ENCODE peak calls at places on chromosomes 5 and 9, in seven cellular contexts. N is PC-9; O is mesothelial cell of epicardium; J is NCI-H82; Y is stimulated activated CD4-positive, alpha-beta T cell treated with anti-CD3 and anti-CD28 coated beads, Interleukin-1b, Interleukin-23, amount 100 ng/mL, for 4 hours; Z is stimulated activated CD8-positive, alpha-beta memory T cell treated with anti-CD3 and anti-CD28 coated beads, Interleukin-15, amount 100 ng/mL, for 1 hour; D is fibroblast of lung. W is an unnamed sample.

GRCh38 chr9:94787268-94787667 is 60.8 kb downstream of the AOPEP start:
- DNase-seq in N (no peak), O (no peak), J (no peak), Y (no peak), Z (no peak), D (no peak), W (no peak)

GRCh38 chr5:141623621-141624020 is 4.8 kb upstream of the DIAPH1 start:
- DNase-seq in N (no peak), O (no peak), J (no peak), Y (no peak), Z (no peak), D (no peak), W (no peak)

GRCh38 chr9:127534931-127535330 is 77.1 kb upstream of the STXBP1 start:
- DNase-seq in N (no peak), O (no peak), J (no peak), Y (no peak), Z (no peak), D (no peak), W (no peak)

GRCh38 chr5:5424736-5425135 is 2.3 kb downstream of the ICE1 start:
- DNase-seq in N (no peak), O (no peak), J (no peak), Y (peak; percentile 6), Z (no peak), D (peak; percentile 61), W (no peak)

GRCh38 chr9:119811030-119811429 is 441.8 kb upstream of the BRINP1 start:
- DNase-seq in N (no peak), O (no peak), J (no peak), Y (no peak), Z (no peak), D (peak; percentile 85), W (peak; percentile 15)

GRCh38 chr5:179223961-179224360 is 121.3 kb downstream of the ADAMTS2 start:
- DNase-seq in N (no peak), O (peak; percentile 8), J (no peak), Y (no peak), Z (no peak), D (no peak), W (no peak)

GRCh38 chr9:78215706-78216105 is 20.2 kb upstream of the CEP78 start:
- DNase-seq in N (no peak), O (no peak), J (no peak), Y (no peak), Z (no peak), D (peak; percentile 80), W (peak; percentile 60)

GRCh38 chr5:12951846-12952245 is 992.6 kb downstream of the DNAH5 start:
- DNase-seq in N (no peak), O (no peak), J (no peak), Y (no peak), Z (no peak), D (peak; percentile 1), W (no peak)

GRCh38 chr5:90590-91547 is 1.1 kb upstream of the PLEKHG4B start:
- DNase-seq in N (no peak), O (no peak), J (no peak), Y (no peak), Z (no peak), D (peak; percentile 31), W (peak; percentile 38)

GRCh38 chr5:140101179-140101578 is 12.7 kb upstream of the PURA start:
- DNase-seq in N (no peak), O (no peak), J (no peak), Y (no peak), Z (no peak), D (no peak), W (no peak)

GRCh38 chr5:122515709-122516431 is 203.8 kb downstream of the SNCAIP start:
- DNase-seq in N (peak; percentile 59), O (no peak), J (peak; percentile 88), Y (no peak), Z (no peak), D (peak; percentile 62), W (peak; percentile 74)